ENCODE peak calls at places on chromosome 10, in four cellular contexts. One of them, this sample, is unnamed.

GRCh38 chr10:11468126-11468742 is 143.2 kb downstream of the USP6NL start:
- DNase-seq in H9: no peak
- DNase-seq in H1: no peak
- DNase-seq in mesendoderm: no peak
- DNase-seq in this sample: peak

GRCh38 chr10:42754155-42755027 is 28.2 kb upstream of the BMS1 start:
- DNase-seq in H9: peak
- DNase-seq in H1: peak
- DNase-seq in mesendoderm: peak
- DNase-seq in this sample: no peak

GRCh38 chr10:93124580-93125318 is 51.1 kb downstream of the CYP26A1 start:
- DNase-seq in H9: no peak
- DNase-seq in H1: no peak
- DNase-seq in mesendoderm: no peak
- DNase-seq in this sample: no peak

GRCh38 chr10:84333864-84334451 is 5.6 kb downstream of the CCSER2 start:
- DNase-seq in H9: no peak
- DNase-seq in H1: no peak
- DNase-seq in mesendoderm: peak
- DNase-seq in this sample: peak

GRCh38 chr10:15367296-15367830 is 3.7 kb downstream of the FAM171A1 start:
- DNase-seq in H9: no peak
- DNase-seq in H1: no peak
- DNase-seq in mesendoderm: no peak
- DNase-seq in this sample: no peak

GRCh38 chr10:79984851-79985250 is 35.9 kb upstream of the SFTPD start:
- DNase-seq in H9: peak
- DNase-seq in H1: no peak
- DNase-seq in mesendoderm: peak
- DNase-seq in this sample: no peak

GRCh38 chr10:132855889-132856288 is 69.9 kb upstream of the NKX6-2 start:
- DNase-seq in H9: no peak
- DNase-seq in H1: no peak
- DNase-seq in mesendoderm: no peak
- DNase-seq in this sample: no peak

GRCh38 chr10:1577945-1578344 is 159.4 kb downstream of the ADARB2 start:
- DNase-seq in H9: no peak
- DNase-seq in H1: no peak
- DNase-seq in mesendoderm: no peak
- DNase-seq in this sample: no peak

GRCh38 chr10:129035052-129035805 is 431.8 kb upstream of the MGMT start:
- DNase-seq in H9: no peak
- DNase-seq in H1: no peak
- DNase-seq in mesendoderm: no peak
- DNase-seq in this sample: no peak

GRCh38 chr10:133357293-133358151 is at the start of gene FUOM:
- DNase-seq in H9: peak
- DNase-seq in H1: peak
- DNase-seq in mesendoderm: peak
- DNase-seq in this sample: peak

GRCh38 chr10:2119316-2119715 is 382.0 kb upstream of the ADARB2 start:
- DNase-seq in H9: no peak
- DNase-seq in H1: no peak
- DNase-seq in mesendoderm: no peak
- DNase-seq in this sample: no peak

GRCh38 chr10:79176052-79176501 is 107.3 kb downstream of the ZMIZ1 start:
- DNase-seq in H9: no peak
- DNase-seq in H1: no peak
- DNase-seq in mesendoderm: no peak
- DNase-seq in this sample: peak

GRCh38 chr10:117241541-117242462 is 888 bp downstream of the SLC18A2 start:
- DNase-seq in H9: peak
- DNase-seq in H1: peak
- DNase-seq in mesendoderm: no peak
- DNase-seq in this sample: no peak

GRCh38 chr10:132329565-132330485 is 2.2 kb upstream of the LRRC27 start:
- DNase-seq in H9: no peak
- DNase-seq in H1: no peak
- DNase-seq in mesendoderm: peak
- DNase-seq in this sample: peak

GRCh38 chr10:125113661-125114388 is 46.5 kb downstream of the CTBP2 start:
- DNase-seq in H9: no peak
- DNase-seq in H1: no peak
- DNase-seq in mesendoderm: no peak
- DNase-seq in this sample: no peak

GRCh38 chr10:72162978-72163377 is 52.8 kb upstream of the ANAPC16 start:
- DNase-seq in H9: no peak
- DNase-seq in H1: no peak
- DNase-seq in mesendoderm: no peak
- DNase-seq in this sample: peak

GRCh38 chr10:113959383-113959760 is 84.3 kb upstream of the ADRB1 start:
- DNase-seq in H9: no peak
- DNase-seq in H1: no peak
- DNase-seq in mesendoderm: no peak
- DNase-seq in this sample: no peak

GRCh38 chr10:14369881-14370280 is 39.2 kb upstream of the FRMD4A start:
- DNase-seq in H9: no peak
- DNase-seq in H1: no peak
- DNase-seq in mesendoderm: no peak
- DNase-seq in this sample: no peak

GRCh38 chr10:132415956-132416355 is 19.0 kb downstream of the PWWP2B start:
- DNase-seq in H9: no peak
- DNase-seq in H1: no peak
- DNase-seq in mesendoderm: no peak
- DNase-seq in this sample: no peak

GRCh38 chr10:77041636-77042258 is 595.9 kb downstream of the KCNMA1 start:
- DNase-seq in H9: no peak
- DNase-seq in H1: peak
- DNase-seq in mesendoderm: peak
- DNase-seq in this sample: no peak

GRCh38 chr10:31770307-31770902 is 158.2 kb downstream of the ARHGAP12 start:
- DNase-seq in H9: no peak
- DNase-seq in H1: no peak
- DNase-seq in mesendoderm: no peak
- DNase-seq in this sample: no peak

GRCh38 chr10:105288613-105289012 is 647.5 kb downstream of the SORCS3 start:
- DNase-seq in H9: no peak
- DNase-seq in H1: no peak
- DNase-seq in mesendoderm: no peak
- DNase-seq in this sample: no peak

GRCh38 chr10:126240483-126240882 is 147.8 kb downstream of the ADAM12 start:
- DNase-seq in H9: no peak
- DNase-seq in H1: no peak
- DNase-seq in mesendoderm: no peak
- DNase-seq in this sample: no peak

GRCh38 chr10:33321516-33321915 is 13.0 kb downstream of the NRP1 start:
- DNase-seq in H9: no peak
- DNase-seq in H1: no peak
- DNase-seq in mesendoderm: no peak
- DNase-seq in this sample: no peak

GRCh38 chr10:70616761-70617160 is 14.2 kb upstream of the PRF1 start:
- DNase-seq in H9: no peak
- DNase-seq in H1: no peak
- DNase-seq in mesendoderm: no peak
- DNase-seq in this sample: no peak

GRCh38 chr10:98472171-98472570 is 25.4 kb upstream of the HPS1 start:
- DNase-seq in H9: no peak
- DNase-seq in H1: no peak
- DNase-seq in mesendoderm: no peak
- DNase-seq in this sample: no peak

GRCh38 chr10:96418582-96418981 is 59.8 kb upstream of the OPALIN start:
- DNase-seq in H9: no peak
- DNase-seq in H1: no peak
- DNase-seq in mesendoderm: no peak
- DNase-seq in this sample: no peak

GRCh38 chr10:52654201-52654600 is 118.4 kb downstream of the MBL2 start:
- DNase-seq in H9: no peak
- DNase-seq in H1: no peak
- DNase-seq in mesendoderm: no peak
- DNase-seq in this sample: no peak

GRCh38 chr10:112314822-112315474 is 31.7 kb downstream of the TECTB start:
- DNase-seq in H9: peak
- DNase-seq in H1: peak
- DNase-seq in mesendoderm: peak
- DNase-seq in this sample: peak

GRCh38 chr10:53315709-53316108 is 543.1 kb upstream of the MBL2 start:
- DNase-seq in H9: no peak
- DNase-seq in H1: no peak
- DNase-seq in mesendoderm: peak
- DNase-seq in this sample: peak

GRCh38 chr10:118471863-118472262 is 123.6 kb downstream of the PRLHR start:
- DNase-seq in H9: no peak
- DNase-seq in H1: no peak
- DNase-seq in mesendoderm: peak
- DNase-seq in this sample: peak

GRCh38 chr10:116765549-116766162 is 23.3 kb upstream of the HSPA12A start:
- DNase-seq in H9: peak
- DNase-seq in H1: peak
- DNase-seq in mesendoderm: no peak
- DNase-seq in this sample: no peak

GRCh38 chr10:131897297-131897899 is 3.4 kb upstream of the PPP2R2D start:
- DNase-seq in H9: no peak
- DNase-seq in H1: no peak
- DNase-seq in mesendoderm: no peak
- DNase-seq in this sample: no peak

GRCh38 chr10:1196656-1197055 is 140.5 kb downstream of the WDR37 start:
- DNase-seq in H9: no peak
- DNase-seq in H1: no peak
- DNase-seq in mesendoderm: no peak
- DNase-seq in this sample: no peak

GRCh38 chr10:123133511-123133910 is 2.3 kb upstream of the HMX3 start:
- DNase-seq in H9: no peak
- DNase-seq in H1: no peak
- DNase-seq in mesendoderm: peak
- DNase-seq in this sample: no peak
- H4K5ac ChIP-seq in H9: no peak
- H4K5ac ChIP-seq in H1: no peak
- H4K5ac ChIP-seq in mesendoderm: no peak
- H4K5ac ChIP-seq in this sample: no peak

GRCh38 chr10:103829266-103829665 is 26.1 kb downstream of the SH3PXD2A start:
- DNase-seq in H9: no peak
- DNase-seq in H1: no peak
- DNase-seq in mesendoderm: no peak
- DNase-seq in this sample: no peak
- H4K5ac ChIP-seq in H9: no peak
- H4K5ac ChIP-seq in H1: no peak
- H4K5ac ChIP-seq in mesendoderm: no peak
- H4K5ac ChIP-seq in this sample: no peak

GRCh38 chr10:100436255-100436654 is 26.6 kb upstream of the WNT8B start:
- DNase-seq in H9: no peak
- DNase-seq in H1: no peak
- DNase-seq in mesendoderm: no peak
- DNase-seq in this sample: no peak

GRCh38 chr10:100438674-100439315 is 24.0 kb upstream of the WNT8B start:
- DNase-seq in H9: no peak
- DNase-seq in H1: no peak
- DNase-seq in mesendoderm: no peak
- DNase-seq in this sample: no peak

GRCh38 chr10:100433253-100434240 is 29.3 kb upstream of the WNT8B start:
- DNase-seq in H9: peak
- DNase-seq in H1: peak
- DNase-seq in mesendoderm: peak
- DNase-seq in this sample: peak
- H4K5ac ChIP-seq in H9: no peak
- H4K5ac ChIP-seq in H1: no peak
- H4K5ac ChIP-seq in mesendoderm: no peak
- H4K5ac ChIP-seq in this sample: no peak

DNA sequence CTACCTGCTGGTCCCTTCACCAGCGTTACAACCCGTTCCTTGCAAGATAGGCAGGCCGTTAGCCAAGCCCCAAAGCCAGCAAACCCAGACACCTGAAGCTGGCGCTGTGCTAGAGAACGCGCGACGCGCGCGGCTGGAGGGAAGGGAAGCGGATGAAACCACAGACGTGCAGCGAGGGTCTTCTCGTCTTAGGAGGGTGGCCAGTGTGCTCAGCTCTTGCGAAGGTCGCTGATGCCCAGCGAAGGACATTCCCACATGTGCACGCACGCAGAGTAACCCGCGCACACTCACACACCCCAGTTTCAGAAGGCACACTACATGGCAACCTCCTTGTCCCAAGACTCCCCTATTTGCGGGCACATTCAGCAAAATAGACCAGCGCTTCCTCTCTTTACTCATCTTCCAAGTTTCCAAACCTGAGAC is 941 bp downstream of the TMEM26 start:
- DNase-seq in H9: peak
- DNase-seq in H1: peak
- DNase-seq in mesendoderm: peak
- DNase-seq in this sample: no peak
- H4K5ac ChIP-seq in H9: no peak
- H4K5ac ChIP-seq in H1: peak
- H4K5ac ChIP-seq in mesendoderm: no peak
- H4K5ac ChIP-seq in this sample: peak

GRCh38 chr10:35375091-35375765 is 38.9 kb downstream of the CCNY start:
- DNase-seq in H9: no peak
- DNase-seq in H1: peak
- DNase-seq in mesendoderm: peak
- DNase-seq in this sample: peak

GRCh38 chr10:35369049-35369760 is 32.9 kb downstream of the CCNY start:
- DNase-seq in H9: no peak
- DNase-seq in H1: no peak
- DNase-seq in mesendoderm: no peak
- DNase-seq in this sample: peak

GRCh38 chr10:35368485-35369048 is 32.3 kb downstream of the CCNY start:
- DNase-seq in H9: no peak
- DNase-seq in H1: no peak
- DNase-seq in mesendoderm: no peak
- DNase-seq in this sample: no peak

GRCh38 chr10:35372329-35372728 is 36.0 kb downstream of the CCNY start:
- DNase-seq in H9: no peak
- DNase-seq in H1: no peak
- DNase-seq in mesendoderm: no peak
- DNase-seq in this sample: no peak

GRCh38 chr10:35371731-35372130 is 35.4 kb downstream of the CCNY start:
- DNase-seq in H9: no peak
- DNase-seq in H1: peak
- DNase-seq in mesendoderm: no peak
- DNase-seq in this sample: no peak
- H4K5ac ChIP-seq in H9: no peak
- H4K5ac ChIP-seq in H1: no peak
- H4K5ac ChIP-seq in mesendoderm: no peak
- H4K5ac ChIP-seq in this sample: no peak

GRCh38 chr10:104209575-104210198 is 22.5 kb downstream of the CFAP43 start:
- DNase-seq in H9: peak
- DNase-seq in H1: peak
- DNase-seq in mesendoderm: peak
- DNase-seq in this sample: peak

DNA sequence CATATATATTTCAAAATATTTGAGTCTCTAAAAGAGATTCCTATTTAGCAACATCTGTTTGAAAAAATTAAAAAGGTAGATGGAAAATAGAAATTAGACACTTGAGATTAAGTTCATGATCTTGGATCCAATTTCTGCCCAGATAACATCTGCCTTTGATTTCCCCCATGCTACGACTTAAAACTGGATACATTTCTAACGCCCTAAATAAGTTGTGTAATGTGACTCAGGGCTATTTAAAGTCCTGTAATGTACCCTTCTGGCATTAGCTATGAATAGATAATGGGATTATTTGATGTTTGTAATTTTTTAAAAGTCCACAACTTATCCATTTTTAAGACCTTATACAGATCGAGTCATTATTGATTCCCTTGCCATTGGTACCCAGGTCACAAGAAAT is 23.4 kb downstream of the CFAP43 start:
- DNase-seq in H9: no peak
- DNase-seq in H1: no peak
- DNase-seq in mesendoderm: no peak
- DNase-seq in this sample: no peak
- H4K5ac ChIP-seq in H9: no peak
- H4K5ac ChIP-seq in H1: no peak
- H4K5ac ChIP-seq in mesendoderm: no peak
- H4K5ac ChIP-seq in this sample: no peak

This sample was measured in IMR-90.